ENCODE peak calls at places on chromosomes 11 and 22, in eight cellular contexts. R, T, P, A, O, U, G and N are unnamed samples.

GRCh38 chr11:87493516-87493915 is 455.8 kb downstream of the TMEM135 start:
- DNase-seq in R (no peak), T (no peak), P (no peak), A (no peak), O (no peak), U (no peak), G (no peak), N (no peak)

GRCh38 chr11:26193714-26194373 is 138.1 kb upstream of the ANO3 start:
- DNase-seq in R (no peak), T (no peak), P (no peak), A (no peak), O (no peak), U (no peak), G (no peak), N (no peak)

GRCh38 chr22:46110215-46110614 is 40.1 kb upstream of the PPARA start:
- DNase-seq in R (no peak), T (peak), P (no peak), A (no peak), O (no peak), U (no peak), G (no peak), N (no peak)

GRCh38 chr22:27405672-27406388 is 395.7 kb downstream of the MN1 start:
- DNase-seq in R (peak), T (peak), P (peak), A (no peak), O (peak), U (peak), G (no peak), N (peak)

GRCh38 chr22:37412445-37413250 is 14.6 kb downstream of the ELFN2 start:
- DNase-seq in R (no peak), T (no peak), P (no peak), A (no peak), O (no peak), U (no peak), G (no peak), N (no peak)

GRCh38 chr11:100640071-100640470 is 47.0 kb upstream of the ARHGAP42 start:
- DNase-seq in R (no peak), T (no peak), P (no peak), A (no peak), O (no peak), U (no peak), G (no peak), N (no peak)

GRCh38 chr22:20406686-20407408 is 12.9 kb downstream of the ZNF74 start:
- DNase-seq in R (no peak), T (no peak), P (no peak), A (no peak), O (no peak), U (no peak), G (no peak), N (no peak)

GRCh38 chr11:117328414-117329010 is 858 bp downstream of the CEP164 start:
- DNase-seq in R (peak), T (no peak), P (no peak), A (no peak), O (no peak), U (no peak), G (no peak), N (no peak)

GRCh38 chr11:13216019-13217006 is 61.3 kb upstream of the BMAL1 start:
- DNase-seq in R (no peak), T (peak), P (no peak), A (peak), O (peak), U (no peak), G (no peak), N (peak)

GRCh38 chr11:116777056-116777455 is 4.3 kb upstream of the BUD13 start:
- DNase-seq in R (no peak), T (no peak), P (no peak), A (no peak), O (no peak), U (no peak), G (no peak), N (no peak)

GRCh38 chr11:65112551-65113360 is 1.1 kb downstream of the TM7SF2 start:
- DNase-seq in R (peak), T (peak), P (peak), A (no peak), O (no peak), U (peak), G (peak), N (peak)

GRCh38 chr11:107780136-107780535 is 68.3 kb upstream of the SLN start:
- DNase-seq in R (no peak), T (no peak), P (no peak), A (no peak), O (no peak), U (no peak), G (no peak), N (no peak)

GRCh38 chr22:25777870-25778269 is 35.9 kb downstream of the MYO18B start:
- DNase-seq in R (no peak), T (no peak), P (no peak), A (no peak), O (peak), U (peak), G (no peak), N (no peak)

GRCh38 chr11:114179234-114179941 is 116.8 kb upstream of the NNMT start:
- DNase-seq in R (peak), T (no peak), P (no peak), A (no peak), O (no peak), U (no peak), G (no peak), N (no peak)

GRCh38 chr22:26779108-26779507 is 121.7 kb downstream of the MIAT start:
- DNase-seq in R (peak), T (no peak), P (no peak), A (no peak), O (no peak), U (no peak), G (no peak), N (no peak)

GRCh38 chr11:68008381-68009337 is 1.5 kb upstream of the ALDH3B1 start:
- DNase-seq in R (no peak), T (no peak), P (no peak), A (peak), O (no peak), U (no peak), G (no peak), N (peak)

GRCh38 chr22:50599816-50600454 is 658 bp upstream of the MAPK8IP2 start:
- DNase-seq in R (peak), T (peak), P (peak), A (no peak), O (no peak), U (peak), G (peak), N (no peak)

GRCh38 chr22:46085831-46086576 is 64.3 kb upstream of the PPARA start:
- DNase-seq in R (no peak), T (no peak), P (no peak), A (peak), O (peak), U (no peak), G (no peak), N (peak)

GRCh38 chr22:32353292-32353691 is 4.4 kb upstream of the RFPL3 start:
- DNase-seq in R (no peak), T (no peak), P (no peak), A (no peak), O (no peak), U (no peak), G (no peak), N (no peak)

GRCh38 chr11:71334191-71334590 is 81.8 kb upstream of the SHANK2 start:
- DNase-seq in R (no peak), T (no peak), P (no peak), A (no peak), O (no peak), U (no peak), G (no peak), N (peak)

GRCh38 chr11:75583710-75584658 is 21.9 kb downstream of the SERPINH1 start:
- DNase-seq in R (peak), T (no peak), P (peak), A (no peak), O (no peak), U (peak), G (no peak), N (peak)

GRCh38 chr11:104191124-104191523 is 27.2 kb upstream of the PDGFD start:
- DNase-seq in R (no peak), T (no peak), P (no peak), A (no peak), O (no peak), U (no peak), G (no peak), N (no peak)

GRCh38 chr22:46592390-46592872 is 27.8 kb upstream of the GRAMD4 start:
- DNase-seq in R (no peak), T (peak), P (no peak), A (no peak), O (no peak), U (no peak), G (no peak), N (peak)

GRCh38 chr11:111541209-111542061 is 915 bp downstream of the LAYN start:
- DNase-seq in R (peak), T (peak), P (no peak), A (no peak), O (no peak), U (peak), G (no peak), N (peak)

GRCh38 chr11:37973926-37974325 is 1375.9 kb upstream of the RAG2 start:
- DNase-seq in R (no peak), T (no peak), P (no peak), A (no peak), O (no peak), U (no peak), G (no peak), N (no peak)

GRCh38 chr22:45246060-45246985 is 5.6 kb upstream of the KIAA0930 start:
- DNase-seq in R (no peak), T (no peak), P (no peak), A (no peak), O (peak), U (no peak), G (no peak), N (peak)

GRCh38 chr11:12430912-12431311 is 53.5 kb downstream of the PARVA start:
- DNase-seq in R (no peak), T (no peak), P (no peak), A (no peak), O (no peak), U (no peak), G (no peak), N (no peak)

GRCh38 chr22:35739642-35740041 is 22.0 kb downstream of the APOL5 start:
- DNase-seq in R (no peak), T (no peak), P (no peak), A (no peak), O (no peak), U (no peak), G (no peak), N (no peak)

GRCh38 chr11:13318498-13319295 is 41.1 kb downstream of the BMAL1 start:
- DNase-seq in R (no peak), T (no peak), P (no peak), A (no peak), O (no peak), U (no peak), G (no peak), N (no peak)

GRCh38 chr22:43212434-43212952 is 25.6 kb upstream of the TTLL12 start:
- DNase-seq in R (no peak), T (no peak), P (no peak), A (no peak), O (no peak), U (no peak), G (no peak), N (peak)

GRCh38 chr22:42786606-42787356 is 66.1 kb upstream of the A4GALT start:
- DNase-seq in R (no peak), T (no peak), P (no peak), A (no peak), O (no peak), U (no peak), G (no peak), N (no peak)

GRCh38 chr11:17905477-17905876 is 107.4 kb downstream of the SERGEF start:
- DNase-seq in R (no peak), T (no peak), P (no peak), A (no peak), O (no peak), U (no peak), G (no peak), N (no peak)

GRCh38 chr11:125110996-125111340 is 458 bp downstream of the TMEM218 start:
- DNase-seq in R (peak), T (peak), P (no peak), A (no peak), O (no peak), U (no peak), G (no peak), N (no peak)